ENCODE peak calls at places on chromosomes 16 and 17, in eight cellular contexts. One of them, this sample, is unnamed.

GRCh38 chr17:55664287-55664686 is 58.4 kb downstream of the TMEM100 start:
- ATAC-seq in sciatic nerve: no peak
- ATAC-seq in left lung: peak
- ATAC-seq in psoas muscle: no peak
- ATAC-seq in activated T-cell treated with anti-CD3 and anti-CD28 coated beads, Interleukin-2, amount 50 U/mL, for 72 hours: no peak
- ATAC-seq in CD4-positive, alpha-beta T cell: no peak
- ATAC-seq in PC-3: no peak
- ATAC-seq in Panc1: no peak
- ATAC-seq in this sample: peak

GRCh38 chr17:72934927-72935326 is 157.6 kb downstream of the SLC39A11 start:
- ATAC-seq in sciatic nerve: no peak
- ATAC-seq in left lung: no peak
- ATAC-seq in psoas muscle: no peak
- ATAC-seq in activated T-cell treated with anti-CD3 and anti-CD28 coated beads, Interleukin-2, amount 50 U/mL, for 72 hours: no peak
- ATAC-seq in CD4-positive, alpha-beta T cell: no peak
- ATAC-seq in PC-3: no peak
- ATAC-seq in Panc1: no peak
- ATAC-seq in this sample: no peak

GRCh38 chr17:2187758-2188157 is 115.8 kb downstream of the SMG6 start:
- ATAC-seq in sciatic nerve: no peak
- ATAC-seq in left lung: no peak
- ATAC-seq in psoas muscle: peak
- ATAC-seq in activated T-cell treated with anti-CD3 and anti-CD28 coated beads, Interleukin-2, amount 50 U/mL, for 72 hours: no peak
- ATAC-seq in CD4-positive, alpha-beta T cell: no peak
- ATAC-seq in PC-3: no peak
- ATAC-seq in Panc1: no peak
- ATAC-seq in this sample: no peak

GRCh38 chr17:78268960-78269892 is 37.8 kb downstream of the TMEM235 start:
- ATAC-seq in sciatic nerve: no peak
- ATAC-seq in left lung: peak
- ATAC-seq in psoas muscle: no peak
- ATAC-seq in activated T-cell treated with anti-CD3 and anti-CD28 coated beads, Interleukin-2, amount 50 U/mL, for 72 hours: no peak
- ATAC-seq in CD4-positive, alpha-beta T cell: no peak
- ATAC-seq in PC-3: no peak
- ATAC-seq in Panc1: peak
- ATAC-seq in this sample: no peak

GRCh38 chr17:8951210-8951609 is 14.3 kb downstream of the PIK3R5 start:
- ATAC-seq in sciatic nerve: no peak
- ATAC-seq in left lung: no peak
- ATAC-seq in psoas muscle: no peak
- ATAC-seq in activated T-cell treated with anti-CD3 and anti-CD28 coated beads, Interleukin-2, amount 50 U/mL, for 72 hours: no peak
- ATAC-seq in CD4-positive, alpha-beta T cell: no peak
- ATAC-seq in PC-3: no peak
- ATAC-seq in Panc1: no peak
- ATAC-seq in this sample: no peak

GRCh38 chr17:40331743-40332641 is 23.0 kb downstream of the RARA start:
- ATAC-seq in sciatic nerve: peak
- ATAC-seq in left lung: peak
- ATAC-seq in psoas muscle: peak
- ATAC-seq in activated T-cell treated with anti-CD3 and anti-CD28 coated beads, Interleukin-2, amount 50 U/mL, for 72 hours: no peak
- ATAC-seq in CD4-positive, alpha-beta T cell: no peak
- ATAC-seq in PC-3: no peak
- ATAC-seq in Panc1: peak
- ATAC-seq in this sample: peak

GRCh38 chr16:54040480-54040879 is 246.1 kb downstream of the IRX3 start:
- ATAC-seq in sciatic nerve: no peak
- ATAC-seq in left lung: no peak
- ATAC-seq in psoas muscle: no peak
- ATAC-seq in activated T-cell treated with anti-CD3 and anti-CD28 coated beads, Interleukin-2, amount 50 U/mL, for 72 hours: no peak
- ATAC-seq in CD4-positive, alpha-beta T cell: no peak
- ATAC-seq in PC-3: no peak
- ATAC-seq in Panc1: no peak
- ATAC-seq in this sample: no peak

GRCh38 chr17:38877130-38877851 is 7.4 kb downstream of the LASP1 start:
- ATAC-seq in sciatic nerve: no peak
- ATAC-seq in left lung: no peak
- ATAC-seq in psoas muscle: no peak
- ATAC-seq in activated T-cell treated with anti-CD3 and anti-CD28 coated beads, Interleukin-2, amount 50 U/mL, for 72 hours: peak
- ATAC-seq in CD4-positive, alpha-beta T cell: peak
- ATAC-seq in PC-3: no peak
- ATAC-seq in Panc1: no peak
- ATAC-seq in this sample: no peak

GRCh38 chr17:36066365-36066945 is 2.4 kb downstream of the CCL18 start:
- ATAC-seq in sciatic nerve: peak
- ATAC-seq in left lung: peak
- ATAC-seq in psoas muscle: no peak
- ATAC-seq in activated T-cell treated with anti-CD3 and anti-CD28 coated beads, Interleukin-2, amount 50 U/mL, for 72 hours: peak
- ATAC-seq in CD4-positive, alpha-beta T cell: no peak
- ATAC-seq in PC-3: no peak
- ATAC-seq in Panc1: no peak
- ATAC-seq in this sample: no peak

GRCh38 chr16:85245307-85246172 is 133.3 kb upstream of the CIBAR2 start:
- ATAC-seq in sciatic nerve: peak
- ATAC-seq in left lung: peak
- ATAC-seq in psoas muscle: peak
- ATAC-seq in activated T-cell treated with anti-CD3 and anti-CD28 coated beads, Interleukin-2, amount 50 U/mL, for 72 hours: peak
- ATAC-seq in CD4-positive, alpha-beta T cell: peak
- ATAC-seq in PC-3: peak
- ATAC-seq in Panc1: peak
- ATAC-seq in this sample: peak

GRCh38 chr17:72392056-72393010 is 271.5 kb downstream of the SOX9 start:
- ATAC-seq in sciatic nerve: peak
- ATAC-seq in left lung: peak
- ATAC-seq in psoas muscle: no peak
- ATAC-seq in activated T-cell treated with anti-CD3 and anti-CD28 coated beads, Interleukin-2, amount 50 U/mL, for 72 hours: no peak
- ATAC-seq in CD4-positive, alpha-beta T cell: no peak
- ATAC-seq in PC-3: peak
- ATAC-seq in Panc1: no peak
- ATAC-seq in this sample: no peak

GRCh38 chr17:78230996-78231931 is at the start of gene TMEM235:
- ATAC-seq in sciatic nerve: no peak
- ATAC-seq in left lung: no peak
- ATAC-seq in psoas muscle: no peak
- ATAC-seq in activated T-cell treated with anti-CD3 and anti-CD28 coated beads, Interleukin-2, amount 50 U/mL, for 72 hours: no peak
- ATAC-seq in CD4-positive, alpha-beta T cell: no peak
- ATAC-seq in PC-3: no peak
- ATAC-seq in Panc1: peak
- ATAC-seq in this sample: no peak

GRCh38 chr16:21663889-21664647 is at the start of gene OTOA:
- ATAC-seq in sciatic nerve: no peak
- ATAC-seq in left lung: peak
- ATAC-seq in psoas muscle: peak
- ATAC-seq in activated T-cell treated with anti-CD3 and anti-CD28 coated beads, Interleukin-2, amount 50 U/mL, for 72 hours: peak
- ATAC-seq in CD4-positive, alpha-beta T cell: peak
- ATAC-seq in PC-3: no peak
- ATAC-seq in Panc1: peak
- ATAC-seq in this sample: peak

This sample was measured in esophagus mucosa.